ENCODE peak calls at places on chromosomes 12 and 14, in seven cellular contexts. O is bronchial epithelial cell; Q is activated CD8-positive, alpha-beta T cell treated with anti-CD3 and anti-CD28 coated beads for 36 hours; J is uterus; X is HCT116; V is CD8-positive, alpha-beta T cell; N is psoas muscle. M is an unnamed sample.

GRCh38 chr12:107320929-107321618 is 227.7 kb upstream of the CRY1 start:
- DNase-seq in J (no peak), X (no peak), V (peak; percentile 71), O (peak; percentile 71), Q (peak; percentile 93), N (peak; percentile 54), M (no peak)

GRCh38 chr12:103881261-103881660 is 40.2 kb upstream of the NT5DC3 start:
- DNase-seq in X (no peak), J (no peak), Q (no peak), V (no peak), N (no peak), O (no peak), M (no peak)

GRCh38 chr12:59036973-59037807 is 116.9 kb upstream of the LRIG3 start:
- DNase-seq in X (no peak), N (no peak), J (no peak), Q (no peak), V (no peak), O (no peak), M (no peak)

GRCh38 chr14:104603623-104604401 is 760 bp downstream of the TMEM179 start:
- DNase-seq in V (no peak), Q (no peak), N (no peak), O (no peak), X (no peak), J (no peak), M (no peak)

GRCh38 chr12:45781080-45781479 is 51.6 kb downstream of the ARID2 start:
- DNase-seq in X (no peak), V (no peak), Q (no peak), O (no peak), J (no peak), N (no peak), M (no peak)

GRCh38 chr12:88431245-88431644 is 149.0 kb downstream of the KITLG start:
- DNase-seq in V (no peak), X (no peak), N (no peak), O (no peak), J (no peak), Q (no peak), M (no peak)

GRCh38 chr14:69087061-69087461 is 65.9 kb downstream of the DCAF5 start:
- DNase-seq in V (no peak), O (no peak), X (no peak), N (no peak), Q (no peak), J (no peak), M (no peak)

GRCh38 chr12:122862872-122863701 is 27.8 kb downstream of the HIP1R start:
- DNase-seq in N (peak; percentile 59), J (no peak), Q (no peak), X (no peak), V (no peak), O (no peak), M (no peak)

GRCh38 chr14:50999726-51000125 is 55.4 kb upstream of the PYGL start:
- DNase-seq in N (no peak), J (no peak), O (peak; percentile 54), Q (peak; percentile 10), V (no peak), X (no peak), M (no peak)

GRCh38 chr12:68001486-68002466 is 12.5 kb downstream of the IFNG-AS1 start:
- DNase-seq in O (peak; percentile 26), X (no peak), V (no peak), J (no peak), Q (no peak), N (no peak), M (no peak)

GRCh38 chr14:97603201-97603600 is 806.0 kb downstream of the VRK1 start:
- DNase-seq in N (no peak), J (no peak), X (no peak), O (no peak), V (peak; percentile 63), Q (peak; percentile 58), M (no peak)

GRCh38 chr14:91780452-91780851 is 48.6 kb upstream of the CATSPERB start:
- DNase-seq in O (no peak), Q (no peak), V (no peak), N (no peak), J (no peak), X (no peak), M (no peak)

GRCh38 chr12:20262131-20262530 is 106.2 kb upstream of the PDE3A start:
- DNase-seq in O (no peak), N (no peak), J (no peak), V (no peak), X (no peak), Q (no peak), M (no peak)

GRCh38 chr12:30795660-30796507 is 41.1 kb upstream of the CAPRIN2 start:
- DNase-seq in N (peak; percentile 73), V (peak; percentile 48), X (peak; percentile 64), J (peak; percentile 33), Q (peak; percentile 88), O (peak; percentile 68), M (peak; percentile 74)

GRCh38 chr14:90274019-90274418 is 17.7 kb downstream of the PSMC1 start:
- DNase-seq in J (no peak), O (no peak), V (no peak), N (no peak), Q (no peak), X (no peak), M (peak; percentile 51)

GRCh38 chr14:99480856-99481744 is at the start of the genes CCNK and SETD3:
- DNase-seq in O (peak; percentile 97), X (peak; percentile 99), Q (peak; percentile 100), J (peak; percentile 100), N (peak; percentile 100), V (peak; percentile 100), M (peak; percentile 100)

GRCh38 chr14:78566017-78566858 is 396.1 kb downstream of the NRXN3 start:
- DNase-seq in X (peak; percentile 8), Q (peak; percentile 80), O (peak; percentile 47), N (peak; percentile 82), J (peak; percentile 23), V (peak; percentile 57), M (peak; percentile 87)

GRCh38 chr12:26941251-26941650 is 3.0 kb downstream of the FGFR1OP2 start:
- DNase-seq in V (no peak), X (no peak), J (no peak), O (no peak), Q (no peak), N (no peak), M (no peak)

GRCh38 chr14:76720382-76720813 is 40.9 kb upstream of the VASH1 start:
- DNase-seq in X (no peak), O (no peak), N (peak; percentile 92), V (no peak), Q (no peak), J (peak; percentile 56), M (peak; percentile 84)

DNA sequence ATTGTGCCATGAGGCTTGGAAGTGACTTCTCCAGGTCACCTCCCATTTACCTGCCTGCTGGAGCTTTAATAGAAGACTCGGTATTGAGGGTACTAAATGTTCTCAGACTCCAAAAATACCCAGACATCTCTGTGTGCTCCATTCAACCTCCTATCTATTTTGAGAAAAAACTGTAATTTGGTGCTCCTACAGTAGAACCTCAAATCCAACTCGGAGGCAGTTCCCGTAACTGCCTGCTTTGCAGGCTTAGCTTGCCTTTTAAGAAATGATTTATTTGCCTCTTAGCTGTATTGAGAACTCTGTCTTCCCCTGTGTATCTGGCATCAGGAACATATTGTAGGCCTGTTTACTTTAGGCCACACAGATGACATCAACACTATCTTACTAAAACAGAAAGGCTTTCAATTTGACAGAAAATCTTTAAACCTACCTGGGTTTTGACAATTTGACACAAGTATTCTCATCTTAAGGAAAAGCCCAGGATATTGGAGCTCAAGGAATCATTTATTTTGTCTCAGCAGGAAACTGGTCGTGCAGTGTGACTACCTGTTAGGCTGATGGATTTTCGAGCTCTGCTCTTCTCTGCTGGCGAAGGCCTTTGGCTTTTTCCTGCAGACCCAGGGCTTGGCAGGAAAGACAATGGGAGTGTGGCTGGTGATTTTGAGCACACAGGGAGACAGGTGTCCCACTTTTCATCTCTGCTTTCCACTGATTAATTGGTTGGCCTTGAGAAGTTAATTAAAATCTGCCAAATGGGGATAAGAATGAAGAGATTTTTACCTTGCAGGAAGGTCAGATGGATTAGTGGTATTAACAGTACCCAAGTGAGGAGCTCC is 314.8 kb downstream of the SNAPC1 start:
- DNase-seq in X (no peak), J (no peak), O (no peak), V (no peak), N (no peak), Q (no peak), M (no peak)
- TF ChIP-seq CTCF in X (no peak), J (no peak), O (no peak), V (no peak), N (no peak), Q (no peak), M (no peak)

DNA sequence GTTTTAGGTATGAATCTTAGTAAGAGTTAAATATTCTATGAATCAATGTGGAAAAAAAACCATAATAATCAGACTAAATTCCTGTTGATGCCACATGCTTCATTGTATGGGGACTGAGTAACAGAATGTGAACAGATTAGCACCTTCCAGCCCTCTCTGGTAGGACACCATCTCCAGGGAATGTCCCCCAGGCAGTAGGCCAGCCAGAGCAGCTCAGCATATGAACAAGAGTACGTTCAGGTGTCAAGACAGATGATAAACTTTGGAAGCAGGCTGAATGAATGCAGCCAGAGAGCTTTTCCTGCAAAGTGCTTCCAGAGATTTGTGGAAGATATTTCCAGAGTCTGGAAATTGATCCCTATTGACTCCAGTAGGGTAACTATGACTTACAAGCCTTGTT is 204.4 kb downstream of the RPS29 start:
- DNase-seq in N (no peak), V (no peak), O (no peak), Q (no peak), X (no peak), J (no peak), M (no peak)
- TF ChIP-seq CTCF in N (no peak), V (no peak), O (no peak), Q (no peak), X (no peak), J (no peak), M (no peak)

DNA sequence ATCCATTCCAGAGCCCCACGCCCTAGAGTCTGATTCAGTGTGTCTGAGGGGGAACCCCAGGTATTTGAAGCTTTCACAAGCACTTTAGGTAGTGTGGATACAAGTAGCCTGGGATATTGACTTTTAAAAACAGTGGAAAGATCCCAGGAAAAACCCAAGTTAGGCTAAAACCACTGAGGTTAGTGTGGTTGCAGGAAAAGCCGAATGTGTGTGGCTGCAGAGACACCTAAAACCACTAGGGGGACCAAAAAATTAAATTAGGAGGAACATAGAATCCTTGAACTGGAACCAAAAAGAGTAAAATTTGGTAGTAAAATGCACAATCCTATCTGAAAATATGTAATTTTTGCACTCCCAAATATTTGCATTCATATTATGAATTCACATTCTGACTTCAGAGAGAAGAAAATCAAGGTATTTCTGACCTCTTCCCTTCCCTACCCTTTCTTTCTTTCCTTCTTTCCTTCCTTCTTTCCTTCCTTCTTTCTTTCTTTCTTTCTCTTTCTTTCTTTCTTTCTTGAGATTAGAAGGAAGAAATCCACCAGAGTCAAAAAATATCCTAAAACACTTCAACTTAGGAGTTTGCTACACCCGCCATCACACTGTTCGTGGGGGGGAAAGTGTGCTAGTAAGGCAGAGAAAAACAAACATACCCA is 37.8 kb downstream of the SLCO1A2 start:
- DNase-seq in N (no peak), V (no peak), J (no peak), X (no peak), Q (peak; percentile 4), O (peak; percentile 8), M (no peak)
- TF ChIP-seq CTCF in N (peak; percentile 57), V (peak; percentile 71), J (peak; percentile 21), X (peak; percentile 74), Q (peak; percentile 89), O (peak; percentile 61), M (peak; percentile 73)

DNA sequence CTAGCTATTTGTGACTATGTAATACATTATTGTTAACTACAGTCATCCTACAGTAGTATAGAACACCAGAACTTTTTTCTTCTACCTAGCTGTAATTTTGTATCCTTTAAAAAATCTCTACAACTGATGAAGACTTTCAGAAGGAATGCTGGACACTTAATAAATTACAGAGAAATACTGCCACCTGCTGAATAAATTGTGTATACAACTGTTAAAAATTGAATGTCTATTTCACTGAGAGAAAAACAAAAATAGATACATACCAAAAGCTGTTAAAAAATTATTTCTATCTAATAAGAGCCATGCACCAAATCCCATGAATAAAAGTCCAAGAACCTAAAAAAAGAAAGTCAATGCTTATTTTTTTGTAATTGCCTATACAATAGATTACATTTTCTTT is 6.6 kb downstream of the TSPAN19 start:
- DNase-seq in V (no peak), X (peak; percentile 21), Q (no peak), O (peak; percentile 44), N (no peak), J (no peak), M (no peak)
- TF ChIP-seq CTCF in V (peak; percentile 53), X (no peak), Q (peak; percentile 67), O (no peak), N (peak; percentile 50), J (peak; percentile 35), M (peak; percentile 65)